ENCODE peak calls at places on chromosomes 12 and 14, in six cellular contexts. H, N, J, F, T and L are unnamed samples.

GRCh38 chr12:10634427-10634826 is 21.0 kb upstream of the MAGOHB start:
- DNase-seq in H (no peak), N (no peak), J (no peak), F (no peak), T (no peak), L (no peak)

GRCh38 chr14:52797653-52798052 is 6.2 kb upstream of the GNPNAT1 start:
- DNase-seq in H (no peak), N (no peak), J (no peak), F (no peak), T (no peak), L (no peak)

GRCh38 chr12:67535176-67535575 is 113.4 kb upstream of the DYRK2 start:
- DNase-seq in H (no peak), N (no peak), J (no peak), F (no peak), T (no peak), L (no peak)

GRCh38 chr14:36955967-36956366 is 216.4 kb downstream of the SLC25A21 start:
- DNase-seq in H (no peak), N (no peak), J (no peak), F (no peak), T (no peak), L (no peak)

GRCh38 chr14:91660790-91661189 is 71.1 kb downstream of the CATSPERB start:
- DNase-seq in H (no peak), N (no peak), J (no peak), F (no peak), T (no peak), L (no peak)

GRCh38 chr14:77155083-77155482 is 13.5 kb upstream of the ZDHHC22 start:
- DNase-seq in H (no peak), N (no peak), J (no peak), F (no peak), T (no peak), L (no peak)

GRCh38 chr14:67602995-67603545 is 3.0 kb upstream of the PIGH start:
- DNase-seq in H (no peak), N (no peak), J (no peak), F (no peak), T (no peak), L (no peak)

GRCh38 chr14:92850492-92850891 is 56.4 kb downstream of the GOLGA5 start:
- DNase-seq in H (no peak), N (no peak), J (no peak), F (no peak), T (no peak), L (no peak)

GRCh38 chr14:89182326-89182725 is 234.7 kb downstream of the FOXN3 start:
- DNase-seq in H (no peak), N (no peak), J (peak; percentile 12), F (no peak), T (no peak), L (no peak)

GRCh38 chr12:78088391-78088832 is 257.7 kb downstream of the NAV3 start:
- DNase-seq in H (no peak), N (no peak), J (no peak), F (no peak), T (no peak), L (no peak)

GRCh38 chr12:6367065-6367968 is 8.0 kb downstream of the SCNN1A start:
- DNase-seq in H (peak; percentile 69), N (no peak), J (no peak), F (no peak), T (no peak), L (peak; percentile 14)

GRCh38 chr12:83527700-83528281 is 841.1 kb downstream of the TMTC2 start:
- DNase-seq in H (no peak), N (no peak), J (no peak), F (no peak), T (no peak), L (no peak)

GRCh38 chr12:80745851-80746250 is 29.1 kb downstream of the MYF5 start:
- DNase-seq in H (no peak), N (no peak), J (no peak), F (no peak), T (no peak), L (no peak)

GRCh38 chr12:99959549-99960170 is 25.1 kb downstream of the ANKS1B start:
- DNase-seq in H (no peak), N (no peak), J (no peak), F (no peak), T (no peak), L (no peak)

GRCh38 chr12:49824416-49824815 is 3.8 kb downstream of the NCKAP5L start:
- DNase-seq in H (no peak), N (no peak), J (no peak), F (no peak), T (no peak), L (no peak)

GRCh38 chr12:122422769-122423257 is 344 bp upstream of the CLIP1 start:
- DNase-seq in H (no peak), N (no peak), J (no peak), F (no peak), T (no peak), L (no peak)

GRCh38 chr12:94650143-94651056 is at the start of gene TMCC3:
- DNase-seq in H (peak; percentile 40), N (peak; percentile 63), J (no peak), F (no peak), T (peak; percentile 64), L (no peak)

GRCh38 chr14:103700753-103701490 is 14.3 kb downstream of the XRCC3 start:
- DNase-seq in H (no peak), N (no peak), J (no peak), F (no peak), T (no peak), L (no peak)
- TF ChIP-seq POLR2AphosphoS5 in H (no peak), N (no peak), J (no peak), F (no peak), T (no peak), L (no peak)

GRCh38 chr12:64407342-64408223 is 3.4 kb downstream of the XPOT start:
- DNase-seq in H (no peak), N (no peak), J (no peak), F (no peak), T (no peak), L (no peak)

GRCh38 chr12:64402181-64402580 is 2.0 kb upstream of the XPOT start:
- DNase-seq in H (no peak), N (no peak), J (no peak), F (no peak), T (no peak), L (no peak)

GRCh38 chr12:64400041-64400440 is 4.2 kb upstream of the XPOT start:
- DNase-seq in H (no peak), N (no peak), J (no peak), F (no peak), T (no peak), L (no peak)

GRCh38 chr12:64404470-64405446 is 566 bp downstream of the XPOT start:
- DNase-seq in H (no peak), N (peak; percentile 51), J (no peak), F (peak; percentile 65), T (peak; percentile 34), L (no peak)

GRCh38 chr12:64403708-64404469 is at the start of gene XPOT:
- DNase-seq in H (peak; percentile 87), N (peak; percentile 95), J (peak; percentile 97), F (peak; percentile 90), T (peak; percentile 87), L (peak; percentile 76)
- TF ChIP-seq POLR2AphosphoS5 in H (peak; percentile 94), N (peak; percentile 90), J (peak; percentile 95), F (peak; percentile 81), T (peak; percentile 95), L (peak; percentile 95)

GRCh38 chr14:90455100-90455571 is 58.3 kb downstream of the CALM1 start:
- DNase-seq in H (no peak), N (no peak), J (no peak), F (no peak), T (no peak), L (no peak)

GRCh38 chr14:90453401-90453951 is 56.6 kb downstream of the CALM1 start:
- DNase-seq in H (no peak), N (peak; percentile 35), J (no peak), F (no peak), T (no peak), L (no peak)

GRCh38 chr14:90452366-90452765 is 55.5 kb downstream of the CALM1 start:
- DNase-seq in H (no peak), N (no peak), J (no peak), F (no peak), T (no peak), L (no peak)

GRCh38 chr14:90456551-90456950 is 59.7 kb downstream of the CALM1 start:
- DNase-seq in H (no peak), N (no peak), J (no peak), F (no peak), T (no peak), L (no peak)

GRCh38 chr14:90454041-90455000 is 57.5 kb downstream of the CALM1 start:
- DNase-seq in H (no peak), N (peak; percentile 81), J (no peak), F (no peak), T (no peak), L (no peak)
- TF ChIP-seq POLR2AphosphoS5 in H (no peak), N (no peak), J (peak; percentile 25), F (no peak), T (no peak), L (no peak)

GRCh38 chr14:61694830-61695694 is at the start of gene HIF1A:
- DNase-seq in H (peak; percentile 91), N (peak; percentile 97), J (peak; percentile 98), F (peak; percentile 94), T (peak; percentile 87), L (peak; percentile 76)
- TF ChIP-seq POLR2AphosphoS5 in H (peak; percentile 97), N (peak; percentile 88), J (peak; percentile 97), F (peak; percentile 92), T (peak; percentile 97), L (peak; percentile 95)

DNA sequence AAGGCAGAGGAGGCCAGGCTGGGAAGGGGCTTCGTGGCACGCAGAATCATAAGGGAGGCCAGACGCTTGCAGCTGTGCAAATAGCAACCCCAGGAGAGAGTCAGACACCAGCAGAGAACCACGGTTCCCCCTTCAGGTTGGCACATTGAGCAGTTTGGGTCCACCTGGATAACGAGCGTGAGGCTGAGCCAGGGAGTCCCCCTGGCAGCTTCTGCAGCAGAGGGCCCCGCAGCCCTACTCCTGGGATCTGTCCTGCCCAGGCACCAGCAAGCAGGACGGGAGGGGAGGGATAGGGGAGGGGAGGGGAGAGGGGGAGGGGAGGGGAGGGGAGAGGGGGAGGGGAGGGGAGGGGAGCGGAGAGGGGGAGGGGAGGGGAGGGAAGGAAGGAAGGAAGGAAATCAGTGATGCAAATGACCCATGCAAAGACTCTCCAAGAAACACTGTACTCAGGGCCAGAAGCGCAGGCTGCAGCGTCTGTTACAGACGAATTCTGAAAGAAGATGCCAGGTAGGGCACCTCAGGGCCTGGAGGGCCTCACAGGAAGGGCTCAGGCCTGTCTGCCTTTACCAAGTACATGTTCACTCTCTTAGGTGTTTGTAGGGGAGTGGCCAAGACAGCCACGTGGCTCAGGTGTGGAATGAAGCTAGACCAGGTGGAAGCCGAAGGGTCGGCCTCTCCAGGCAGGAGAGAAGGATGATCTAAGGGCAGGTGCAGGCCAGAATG is 32.3 kb upstream of the MMP17 start:
- DNase-seq in H (no peak), N (no peak), J (no peak), F (no peak), T (no peak), L (no peak)
- TF ChIP-seq POLR2AphosphoS5 in H (no peak), N (no peak), J (no peak), F (no peak), T (no peak), L (no peak)